ENCODE peak calls at places on chromosome 2, in six cellular contexts. One of them, this sample, is unnamed.

GRCh38 chr2:127108090-127108523 is 1.2 kb upstream of the BIN1 start:
- DNase-seq in NCI-H1092: no peak
- DNase-seq in NCI-H2081: no peak
- DNase-seq in KG1: no peak
- DNase-seq in body of pancreas: no peak
- DNase-seq in COLO829: no peak
- DNase-seq in this sample: no peak

GRCh38 chr2:43083710-43084698 is 142.4 kb downstream of the ZFP36L2 start:
- DNase-seq in KG1: no peak
- DNase-seq in COLO829: no peak
- DNase-seq in body of pancreas: no peak
- DNase-seq in NCI-H2081: no peak
- DNase-seq in NCI-H1092: no peak
- DNase-seq in this sample: no peak

GRCh38 chr2:159933727-159934049 is 128.7 kb downstream of the PLA2R1 start:
- DNase-seq in NCI-H1092: no peak
- DNase-seq in KG1: peak
- DNase-seq in body of pancreas: no peak
- DNase-seq in COLO829: no peak
- DNase-seq in NCI-H2081: no peak
- DNase-seq in this sample: no peak

GRCh38 chr2:216274194-216274593 is 98.1 kb downstream of the MARCHF4 start:
- DNase-seq in COLO829: no peak
- DNase-seq in NCI-H2081: no peak
- DNase-seq in KG1: no peak
- DNase-seq in NCI-H1092: no peak
- DNase-seq in body of pancreas: no peak
- DNase-seq in this sample: no peak

GRCh38 chr2:78676921-78677696 is 348.4 kb upstream of the REG3G start:
- DNase-seq in body of pancreas: no peak
- DNase-seq in NCI-H2081: no peak
- DNase-seq in KG1: no peak
- DNase-seq in NCI-H1092: no peak
- DNase-seq in COLO829: no peak
- DNase-seq in this sample: peak

GRCh38 chr2:9796056-9796792 is 47.0 kb upstream of the TAF1B start:
- DNase-seq in KG1: no peak
- DNase-seq in NCI-H1092: no peak
- DNase-seq in COLO829: no peak
- DNase-seq in NCI-H2081: no peak
- DNase-seq in body of pancreas: no peak
- DNase-seq in this sample: no peak

GRCh38 chr2:75375646-75376582 is 176.6 kb upstream of the TACR1 start:
- DNase-seq in body of pancreas: no peak
- DNase-seq in NCI-H1092: no peak
- DNase-seq in KG1: no peak
- DNase-seq in NCI-H2081: no peak
- DNase-seq in COLO829: peak
- DNase-seq in this sample: no peak

GRCh38 chr2:232860593-232861241 is 9.3 kb upstream of the SNORC start:
- DNase-seq in NCI-H1092: no peak
- DNase-seq in COLO829: no peak
- DNase-seq in KG1: no peak
- DNase-seq in NCI-H2081: no peak
- DNase-seq in body of pancreas: no peak
- DNase-seq in this sample: no peak

GRCh38 chr2:128347701-128348504 is 29.2 kb upstream of the HS6ST1 start:
- DNase-seq in COLO829: no peak
- DNase-seq in NCI-H1092: peak
- DNase-seq in KG1: no peak
- DNase-seq in NCI-H2081: peak
- DNase-seq in body of pancreas: peak
- DNase-seq in this sample: no peak

GRCh38 chr2:229519655-229520054 is 194.7 kb downstream of the DNER start:
- DNase-seq in NCI-H1092: no peak
- DNase-seq in COLO829: no peak
- DNase-seq in NCI-H2081: no peak
- DNase-seq in KG1: no peak
- DNase-seq in body of pancreas: no peak
- DNase-seq in this sample: no peak

GRCh38 chr2:201057715-201058248 is 13.7 kb downstream of the HYCC2 start:
- DNase-seq in NCI-H1092: no peak
- DNase-seq in KG1: no peak
- DNase-seq in body of pancreas: no peak
- DNase-seq in COLO829: no peak
- DNase-seq in NCI-H2081: no peak
- DNase-seq in this sample: no peak

GRCh38 chr2:196745711-196746110 is 53.8 kb downstream of the GTF3C3 start:
- DNase-seq in NCI-H1092: no peak
- DNase-seq in body of pancreas: no peak
- DNase-seq in NCI-H2081: no peak
- DNase-seq in KG1: no peak
- DNase-seq in COLO829: no peak
- DNase-seq in this sample: no peak

GRCh38 chr2:3465844-3466481 is 53.4 kb downstream of the ADI1 start:
- DNase-seq in NCI-H1092: no peak
- DNase-seq in NCI-H2081: no peak
- DNase-seq in body of pancreas: no peak
- DNase-seq in KG1: no peak
- DNase-seq in COLO829: no peak
- DNase-seq in this sample: no peak

GRCh38 chr2:152549428-152549827 is 167.8 kb downstream of the PRPF40A start:
- DNase-seq in COLO829: no peak
- DNase-seq in NCI-H2081: no peak
- DNase-seq in NCI-H1092: no peak
- DNase-seq in KG1: no peak
- DNase-seq in body of pancreas: no peak
- DNase-seq in this sample: no peak